ENCODE peak calls at places on chromosome 1, in eight cellular contexts. O is heart left ventricle; N is Caki2; P is aorta; L is fibroblast of lung; X is AG08395; T is activated naive CD8-positive, alpha-beta T cell treated with anti-CD3 and anti-CD28 coated beads, Interleukin-2, amount 10 ng/mL, durations not matched to agents 7 days and 5 days; D is fibroblast of the conjunctiva. I is an unnamed sample.
A peak's percentile ranks its signal among the peaks of the same experiment; 100 is the strongest.

GRCh38 chr1:174080819-174081218 is 58.7 kb upstream of the RC3H1 start:
- DNase-seq in O (no peak), N (no peak), P (no peak), L (no peak), X (no peak), T (no peak), D (no peak), I (no peak)

GRCh38 chr1:16315437-16315836 is 36.8 kb downstream of the FBXO42 start:
- DNase-seq in O (no peak), N (no peak), P (no peak), L (no peak), X (no peak), T (no peak), D (no peak), I (no peak)

GRCh38 chr1:8941906-8942305 is 3.8 kb upstream of the CA6 start:
- DNase-seq in O (no peak), N (peak; percentile 29), P (no peak), L (peak; percentile 94), X (peak; percentile 91), T (no peak), D (peak; percentile 31), I (no peak)

GRCh38 chr1:3879787-3880428 is 20.2 kb downstream of the C1orf174 start:
- DNase-seq in O (no peak), N (no peak), P (peak; percentile 35), L (no peak), X (no peak), T (no peak), D (no peak), I (no peak)

GRCh38 chr1:44689447-44689765 is 14.9 kb downstream of the ARMH1 start:
- DNase-seq in O (no peak), N (no peak), P (no peak), L (no peak), X (no peak), T (no peak), D (no peak), I (peak; percentile 38)

GRCh38 chr1:25688390-25689119 is 72.0 kb downstream of the MAN1C1 start:
- DNase-seq in O (no peak), N (no peak), P (peak; percentile 76), L (peak; percentile 24), X (peak; percentile 58), T (no peak), D (no peak), I (no peak)

GRCh38 chr1:224076407-224076806 is 37.5 kb upstream of the FBXO28 start:
- DNase-seq in O (no peak), N (no peak), P (no peak), L (no peak), X (no peak), T (no peak), D (no peak), I (no peak)

GRCh38 chr1:45097944-45098343 is 85.9 kb downstream of the UROD start:
- DNase-seq in O (no peak), N (peak; percentile 25), P (no peak), L (no peak), X (no peak), T (no peak), D (no peak), I (no peak)

GRCh38 chr1:93448983-93449805 is 1.3 kb downstream of the FNBP1L start:
- DNase-seq in O (no peak), N (peak; percentile 41), P (no peak), L (peak; percentile 65), X (peak; percentile 18), T (no peak), D (peak; percentile 20), I (peak; percentile 30)

GRCh38 chr1:37127254-37127748 is 93.0 kb upstream of the GRIK3 start:
- DNase-seq in O (no peak), N (no peak), P (no peak), L (no peak), X (no peak), T (no peak), D (no peak), I (no peak)

GRCh38 chr1:23718482-23718881 is 24.8 kb upstream of the ELOA start:
- DNase-seq in O (no peak), N (peak; percentile 32), P (no peak), L (peak; percentile 39), X (peak; percentile 53), T (no peak), D (no peak), I (peak; percentile 42)

GRCh38 chr1:201169971-201170532 is 15.8 kb upstream of the TMEM9 start:
- DNase-seq in O (no peak), N (no peak), P (no peak), L (no peak), X (no peak), T (no peak), D (no peak), I (no peak)

GRCh38 chr1:222233441-222234180 is 314.3 kb downstream of the HHIPL2 start:
- DNase-seq in O (no peak), N (no peak), P (no peak), L (peak; percentile 29), X (no peak), T (no peak), D (no peak), I (no peak)

GRCh38 chr1:227131193-227131592 is 187.1 kb downstream of the CDC42BPA start:
- DNase-seq in O (no peak), N (peak; percentile 10), P (no peak), L (peak; percentile 50), X (peak; percentile 49), T (no peak), D (peak; percentile 20), I (peak; percentile 25)

GRCh38 chr1:159953866-159954515 is at the start of gene SLAMF9:
- DNase-seq in O (no peak), N (no peak), P (no peak), L (peak; percentile 59), X (peak; percentile 51), T (no peak), D (no peak), I (no peak)

GRCh38 chr1:91555074-91555730 is 54.6 kb downstream of the CDC7 start:
- DNase-seq in O (no peak), N (no peak), P (no peak), L (no peak), X (peak; percentile 22), T (no peak), D (no peak), I (no peak)

GRCh38 chr1:78722947-78723346 is 73.3 kb downstream of the IFI44 start:
- DNase-seq in O (no peak), N (no peak), P (no peak), L (peak; percentile 64), X (peak; percentile 35), T (no peak), D (peak; percentile 62), I (no peak)

GRCh38 chr1:42056460-42056859 is 96.8 kb upstream of the GUCA2B start:
- DNase-seq in O (no peak), N (no peak), P (no peak), L (no peak), X (no peak), T (no peak), D (no peak), I (no peak)

GRCh38 chr1:202745313-202745888 is 35.1 kb upstream of the SYT2 start:
- DNase-seq in O (no peak), N (no peak), P (no peak), L (no peak), X (no peak), T (no peak), D (no peak), I (no peak)

GRCh38 chr1:238895911-238896310 is 490.5 kb upstream of the CHRM3 start:
- DNase-seq in O (no peak), N (no peak), P (no peak), L (peak; percentile 49), X (no peak), T (no peak), D (no peak), I (no peak)

GRCh38 chr1:39576016-39576657 is 453 bp downstream of the PABPC4 start:
- DNase-seq in O (peak; percentile 30), N (no peak), P (peak; percentile 56), L (peak; percentile 16), X (peak; percentile 45), T (peak; percentile 62), D (no peak), I (peak; percentile 69)

GRCh38 chr1:226882631-226883409 is 12.4 kb downstream of the PSEN2 start:
- DNase-seq in O (no peak), N (peak; percentile 76), P (no peak), L (peak; percentile 57), X (peak; percentile 56), T (peak; percentile 48), D (no peak), I (no peak)

GRCh38 chr1:6385673-6386191 is 7.8 kb downstream of the ACOT7 start:
- DNase-seq in O (no peak), N (peak; percentile 95), P (no peak), L (peak; percentile 83), X (peak; percentile 77), T (no peak), D (peak; percentile 68), I (peak; percentile 29)

GRCh38 chr1:111603979-111604378 is 15.6 kb upstream of the RAP1A start:
- DNase-seq in O (no peak), N (no peak), P (peak; percentile 56), L (no peak), X (no peak), T (peak; percentile 73), D (no peak), I (no peak)

GRCh38 chr1:213989740-213990472 is 2.1 kb downstream of the PROX1 start:
- DNase-seq in O (no peak), N (no peak), P (no peak), L (no peak), X (no peak), T (no peak), D (no peak), I (peak; percentile 80)

GRCh38 chr1:71565267-71565666 is 484.4 kb upstream of the ZRANB2 start:
- DNase-seq in O (no peak), N (no peak), P (no peak), L (peak; percentile 42), X (no peak), T (no peak), D (no peak), I (no peak)

GRCh38 chr1:22930235-22930912 is 42.3 kb downstream of the LACTBL1 start:
- DNase-seq in O (peak; percentile 32), N (no peak), P (no peak), L (peak; percentile 8), X (peak; percentile 90), T (peak; percentile 47), D (peak; percentile 5), I (peak; percentile 73)

GRCh38 chr1:38872401-38873026 is 634 bp downstream of the MYCBP start:
- DNase-seq in O (no peak), N (no peak), P (no peak), L (peak; percentile 25), X (peak; percentile 17), T (peak; percentile 62), D (no peak), I (no peak)

GRCh38 chr1:40564506-40564905 is 33.1 kb downstream of the ZNF684 start:
- DNase-seq in O (no peak), N (no peak), P (no peak), L (no peak), X (no peak), T (no peak), D (no peak), I (no peak)

GRCh38 chr1:159598196-159598595 is 10.6 kb downstream of the APCS start:
- DNase-seq in O (no peak), N (peak; percentile 98), P (no peak), L (peak; percentile 98), X (peak; percentile 58), T (no peak), D (no peak), I (no peak)

GRCh38 chr1:110477041-110477440 is 26.1 kb downstream of the PROK1 start:
- DNase-seq in O (no peak), N (peak; percentile 71), P (no peak), L (peak; percentile 79), X (peak; percentile 69), T (no peak), D (no peak), I (no peak)